ENCODE peak calls at places on chromosomes 16 and 17, in ten cellular contexts. One of them, this sample, is unnamed.

GRCh38 chr17:47707056-47707791 is 13.3 kb downstream of the TBKBP1 start:
- DNase-seq in colonic mucosa: no peak
- DNase-seq in CD8-positive, alpha-beta T cell: no peak
- DNase-seq in OCI-LY7: no peak
- DNase-seq in thoracic aorta: no peak
- DNase-seq in fibroblast of villous mesenchyme: no peak
- DNase-seq in tibial artery: no peak
- DNase-seq in lung: no peak
- DNase-seq in kidney epithelial cell: no peak
- DNase-seq in gastrocnemius medialis: no peak
- DNase-seq in this sample: no peak

GRCh38 chr16:4207683-4208528 is 34.0 kb downstream of the SRL start:
- DNase-seq in colonic mucosa: no peak
- DNase-seq in CD8-positive, alpha-beta T cell: no peak
- DNase-seq in OCI-LY7: no peak
- DNase-seq in thoracic aorta: no peak
- DNase-seq in fibroblast of villous mesenchyme: no peak
- DNase-seq in tibial artery: no peak
- DNase-seq in lung: no peak
- DNase-seq in kidney epithelial cell: no peak
- DNase-seq in gastrocnemius medialis: no peak
- DNase-seq in this sample: no peak

GRCh38 chr17:65370669-65371126 is 190.8 kb downstream of the AXIN2 start:
- DNase-seq in colonic mucosa: peak; percentile 92
- DNase-seq in CD8-positive, alpha-beta T cell: no peak
- DNase-seq in OCI-LY7: no peak
- DNase-seq in thoracic aorta: no peak
- DNase-seq in fibroblast of villous mesenchyme: peak; percentile 82
- DNase-seq in tibial artery: no peak
- DNase-seq in lung: peak; percentile 27
- DNase-seq in kidney epithelial cell: no peak
- DNase-seq in gastrocnemius medialis: no peak
- DNase-seq in this sample: no peak

GRCh38 chr17:19771971-19772630 is 24.0 kb upstream of the ALDH3A1 start:
- DNase-seq in colonic mucosa: no peak
- DNase-seq in CD8-positive, alpha-beta T cell: peak; percentile 6
- DNase-seq in OCI-LY7: no peak
- DNase-seq in thoracic aorta: no peak
- DNase-seq in fibroblast of villous mesenchyme: no peak
- DNase-seq in tibial artery: peak; percentile 43
- DNase-seq in lung: no peak
- DNase-seq in kidney epithelial cell: no peak
- DNase-seq in gastrocnemius medialis: no peak
- DNase-seq in this sample: no peak

GRCh38 chr17:4625181-4625601 is 16.3 kb downstream of the ALOX15 start:
- DNase-seq in colonic mucosa: no peak
- DNase-seq in CD8-positive, alpha-beta T cell: no peak
- DNase-seq in OCI-LY7: no peak
- DNase-seq in thoracic aorta: no peak
- DNase-seq in fibroblast of villous mesenchyme: peak; percentile 18
- DNase-seq in tibial artery: no peak
- DNase-seq in lung: no peak
- DNase-seq in kidney epithelial cell: no peak
- DNase-seq in gastrocnemius medialis: peak; percentile 54
- DNase-seq in this sample: no peak

GRCh38 chr17:1647802-1648581 is 1.7 kb downstream of the RILP start:
- DNase-seq in colonic mucosa: no peak
- DNase-seq in CD8-positive, alpha-beta T cell: no peak
- DNase-seq in OCI-LY7: no peak
- DNase-seq in thoracic aorta: no peak
- DNase-seq in fibroblast of villous mesenchyme: no peak
- DNase-seq in tibial artery: no peak
- DNase-seq in lung: peak; percentile 75
- DNase-seq in kidney epithelial cell: no peak
- DNase-seq in gastrocnemius medialis: peak; percentile 25
- DNase-seq in this sample: no peak

GRCh38 chr16:20915733-20916132 is 15.2 kb downstream of the LYRM1 start:
- DNase-seq in colonic mucosa: no peak
- DNase-seq in CD8-positive, alpha-beta T cell: no peak
- DNase-seq in OCI-LY7: no peak
- DNase-seq in thoracic aorta: no peak
- DNase-seq in fibroblast of villous mesenchyme: no peak
- DNase-seq in tibial artery: no peak
- DNase-seq in lung: no peak
- DNase-seq in kidney epithelial cell: no peak
- DNase-seq in gastrocnemius medialis: no peak
- DNase-seq in this sample: no peak

GRCh38 chr17:7215136-7215638 is 4.4 kb downstream of the DLG4 start:
- DNase-seq in colonic mucosa: no peak
- DNase-seq in CD8-positive, alpha-beta T cell: no peak
- DNase-seq in OCI-LY7: no peak
- DNase-seq in thoracic aorta: no peak
- DNase-seq in fibroblast of villous mesenchyme: no peak
- DNase-seq in tibial artery: no peak
- DNase-seq in lung: no peak
- DNase-seq in kidney epithelial cell: peak; percentile 70
- DNase-seq in gastrocnemius medialis: no peak
- DNase-seq in this sample: peak; percentile 68

DNA sequence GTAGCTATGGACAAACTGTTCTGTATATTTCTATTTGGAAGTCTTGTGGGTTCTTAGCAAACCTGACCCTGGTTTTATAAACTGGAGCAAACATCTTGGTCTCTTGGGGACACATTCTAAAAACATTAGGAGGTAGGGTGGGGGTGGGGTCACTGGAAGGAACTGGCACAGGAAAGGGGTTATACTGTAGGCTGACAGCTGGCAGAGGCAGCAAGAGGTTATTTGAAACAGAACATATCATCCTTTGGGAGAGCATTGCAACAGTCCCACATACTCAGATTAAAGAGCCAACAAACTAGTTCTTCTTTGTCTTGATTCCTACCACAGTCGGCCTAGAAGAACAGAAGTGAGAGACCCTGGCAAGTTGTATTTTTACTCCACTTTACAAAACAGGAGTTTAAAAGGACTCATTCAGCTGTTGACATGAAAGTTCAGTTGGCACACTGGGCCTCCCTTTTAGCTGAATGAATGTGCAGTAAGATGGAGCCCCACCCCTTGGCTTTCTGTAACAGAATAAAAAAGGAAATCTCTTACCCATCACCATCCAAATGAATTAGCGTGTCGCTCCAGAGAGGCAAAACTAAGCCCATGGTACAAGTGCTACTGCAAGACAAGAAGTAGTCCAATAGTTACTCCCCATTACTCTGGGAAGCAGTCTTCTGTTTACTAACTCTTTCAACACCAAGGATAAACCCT is 54.6 kb upstream of the CORO6 start:
- DNase-seq in colonic mucosa: no peak
- DNase-seq in CD8-positive, alpha-beta T cell: no peak
- DNase-seq in OCI-LY7: no peak
- DNase-seq in thoracic aorta: no peak
- DNase-seq in fibroblast of villous mesenchyme: peak; percentile 56
- DNase-seq in tibial artery: peak; percentile 78
- DNase-seq in lung: no peak
- DNase-seq in kidney epithelial cell: no peak
- DNase-seq in gastrocnemius medialis: peak; percentile 94
- DNase-seq in this sample: no peak
- H3K4me3 ChIP-seq in colonic mucosa: no peak overlapping the region
- H3K4me3 ChIP-seq in CD8-positive, alpha-beta T cell: no peak overlapping the region
- H3K4me3 ChIP-seq in OCI-LY7: no peak overlapping the region
- H3K4me3 ChIP-seq in thoracic aorta: no peak overlapping the region
- H3K4me3 ChIP-seq in fibroblast of villous mesenchyme: no peak overlapping the region
- H3K4me3 ChIP-seq in tibial artery: no peak overlapping the region
- H3K4me3 ChIP-seq in lung: no peak overlapping the region
- H3K4me3 ChIP-seq in kidney epithelial cell: no peak overlapping the region
- H3K4me3 ChIP-seq in gastrocnemius medialis: peak overlapping the region; percentile 41
- H3K4me3 ChIP-seq in this sample: no peak overlapping the region

DNA sequence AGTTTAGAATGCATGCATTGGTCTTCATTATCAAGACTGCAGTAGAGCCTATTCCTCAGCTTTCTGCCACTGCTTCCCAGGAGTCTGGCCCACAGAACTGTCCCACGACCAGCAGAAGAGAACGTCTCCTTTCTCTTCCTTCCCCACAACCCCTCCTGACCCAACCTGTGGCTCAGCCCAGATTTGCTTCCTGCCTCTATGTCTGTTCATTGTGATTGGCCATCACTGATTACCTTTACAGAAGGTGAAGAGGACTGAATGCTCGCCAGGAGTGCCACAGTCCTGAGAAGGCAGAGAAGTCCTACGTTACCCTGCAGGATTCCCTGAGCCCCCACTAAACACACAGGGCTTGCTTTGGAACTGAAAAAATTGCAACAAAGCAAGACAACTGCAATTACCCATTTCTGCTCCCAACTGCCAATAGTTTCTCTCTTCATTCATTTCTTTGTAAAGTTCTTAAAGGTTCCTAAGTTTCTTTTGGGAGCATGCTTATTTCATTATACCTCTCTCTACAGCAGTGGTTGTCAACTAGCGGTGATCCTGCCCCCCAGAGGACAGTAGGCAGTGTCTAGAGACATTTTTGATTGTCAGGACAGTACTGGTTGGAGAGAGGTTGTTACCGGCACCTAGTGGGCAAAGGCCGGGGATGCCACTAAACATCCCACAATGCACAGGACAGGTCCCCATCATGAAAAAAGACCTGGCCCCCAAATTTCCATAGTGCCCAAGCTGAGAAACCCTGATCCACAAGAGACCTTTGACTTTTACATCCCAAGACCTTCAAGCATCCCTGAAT is 4.5 kb upstream of the NAT9 start:
- DNase-seq in colonic mucosa: no peak
- DNase-seq in CD8-positive, alpha-beta T cell: no peak
- DNase-seq in OCI-LY7: peak; percentile 89
- DNase-seq in thoracic aorta: no peak
- DNase-seq in fibroblast of villous mesenchyme: no peak
- DNase-seq in tibial artery: no peak
- DNase-seq in lung: no peak
- DNase-seq in kidney epithelial cell: no peak
- DNase-seq in gastrocnemius medialis: no peak
- DNase-seq in this sample: no peak
- TF ChIP-seq CTCF in colonic mucosa: no peak
- TF ChIP-seq CTCF in CD8-positive, alpha-beta T cell: peak; percentile 18
- TF ChIP-seq CTCF in OCI-LY7: peak; percentile 100
- TF ChIP-seq CTCF in thoracic aorta: no peak
- TF ChIP-seq CTCF in fibroblast of villous mesenchyme: peak; percentile 40
- TF ChIP-seq CTCF in tibial artery: no peak
- TF ChIP-seq CTCF in lung: no peak
- TF ChIP-seq CTCF in kidney epithelial cell: peak; percentile 42
- TF ChIP-seq CTCF in gastrocnemius medialis: no peak
- TF ChIP-seq CTCF in this sample: peak; percentile 77

GRCh38 chr16:30757316-30757715 is 4.5 kb downstream of the CFAP119 start:
- DNase-seq in colonic mucosa: no peak
- DNase-seq in CD8-positive, alpha-beta T cell: no peak
- DNase-seq in OCI-LY7: no peak
- DNase-seq in thoracic aorta: no peak
- DNase-seq in fibroblast of villous mesenchyme: no peak
- DNase-seq in tibial artery: no peak
- DNase-seq in lung: no peak
- DNase-seq in kidney epithelial cell: no peak
- DNase-seq in gastrocnemius medialis: no peak
- DNase-seq in this sample: no peak

GRCh38 chr16:30756781-30757100 is 5.1 kb downstream of the CFAP119 start:
- DNase-seq in colonic mucosa: no peak
- DNase-seq in CD8-positive, alpha-beta T cell: no peak
- DNase-seq in OCI-LY7: no peak
- DNase-seq in thoracic aorta: no peak
- DNase-seq in fibroblast of villous mesenchyme: no peak
- DNase-seq in tibial artery: no peak
- DNase-seq in lung: no peak
- DNase-seq in kidney epithelial cell: no peak
- DNase-seq in gastrocnemius medialis: no peak
- DNase-seq in this sample: no peak

GRCh38 chr16:30760160-30760559 is 1.7 kb downstream of the CFAP119 start:
- DNase-seq in colonic mucosa: no peak
- DNase-seq in CD8-positive, alpha-beta T cell: no peak
- DNase-seq in OCI-LY7: no peak
- DNase-seq in thoracic aorta: no peak
- DNase-seq in fibroblast of villous mesenchyme: no peak
- DNase-seq in tibial artery: no peak
- DNase-seq in lung: no peak
- DNase-seq in kidney epithelial cell: no peak
- DNase-seq in gastrocnemius medialis: peak; percentile 11
- DNase-seq in this sample: no peak

GRCh38 chr16:30760577-30761426 is 1.1 kb downstream of the CFAP119 start:
- DNase-seq in colonic mucosa: no peak
- DNase-seq in CD8-positive, alpha-beta T cell: no peak
- DNase-seq in OCI-LY7: no peak
- DNase-seq in thoracic aorta: no peak
- DNase-seq in fibroblast of villous mesenchyme: no peak
- DNase-seq in tibial artery: no peak
- DNase-seq in lung: no peak
- DNase-seq in kidney epithelial cell: no peak
- DNase-seq in gastrocnemius medialis: no peak
- DNase-seq in this sample: no peak

GRCh38 chr16:30758988-30759461 is 2.8 kb downstream of the CFAP119 start:
- DNase-seq in colonic mucosa: no peak
- DNase-seq in CD8-positive, alpha-beta T cell: no peak
- DNase-seq in OCI-LY7: peak; percentile 42
- DNase-seq in thoracic aorta: no peak
- DNase-seq in fibroblast of villous mesenchyme: no peak
- DNase-seq in tibial artery: no peak
- DNase-seq in lung: no peak
- DNase-seq in kidney epithelial cell: no peak
- DNase-seq in gastrocnemius medialis: peak; percentile 16
- DNase-seq in this sample: no peak
- H3K4me3 ChIP-seq in colonic mucosa: no peak overlapping the region
- H3K4me3 ChIP-seq in CD8-positive, alpha-beta T cell: no peak overlapping the region
- H3K4me3 ChIP-seq in OCI-LY7: no peak overlapping the region
- H3K4me3 ChIP-seq in thoracic aorta: no peak overlapping the region
- H3K4me3 ChIP-seq in fibroblast of villous mesenchyme: no peak overlapping the region
- H3K4me3 ChIP-seq in tibial artery: no peak overlapping the region
- H3K4me3 ChIP-seq in lung: no peak overlapping the region
- H3K4me3 ChIP-seq in kidney epithelial cell: no peak overlapping the region
- H3K4me3 ChIP-seq in gastrocnemius medialis: no peak overlapping the region
- H3K4me3 ChIP-seq in this sample: no peak overlapping the region

DNA sequence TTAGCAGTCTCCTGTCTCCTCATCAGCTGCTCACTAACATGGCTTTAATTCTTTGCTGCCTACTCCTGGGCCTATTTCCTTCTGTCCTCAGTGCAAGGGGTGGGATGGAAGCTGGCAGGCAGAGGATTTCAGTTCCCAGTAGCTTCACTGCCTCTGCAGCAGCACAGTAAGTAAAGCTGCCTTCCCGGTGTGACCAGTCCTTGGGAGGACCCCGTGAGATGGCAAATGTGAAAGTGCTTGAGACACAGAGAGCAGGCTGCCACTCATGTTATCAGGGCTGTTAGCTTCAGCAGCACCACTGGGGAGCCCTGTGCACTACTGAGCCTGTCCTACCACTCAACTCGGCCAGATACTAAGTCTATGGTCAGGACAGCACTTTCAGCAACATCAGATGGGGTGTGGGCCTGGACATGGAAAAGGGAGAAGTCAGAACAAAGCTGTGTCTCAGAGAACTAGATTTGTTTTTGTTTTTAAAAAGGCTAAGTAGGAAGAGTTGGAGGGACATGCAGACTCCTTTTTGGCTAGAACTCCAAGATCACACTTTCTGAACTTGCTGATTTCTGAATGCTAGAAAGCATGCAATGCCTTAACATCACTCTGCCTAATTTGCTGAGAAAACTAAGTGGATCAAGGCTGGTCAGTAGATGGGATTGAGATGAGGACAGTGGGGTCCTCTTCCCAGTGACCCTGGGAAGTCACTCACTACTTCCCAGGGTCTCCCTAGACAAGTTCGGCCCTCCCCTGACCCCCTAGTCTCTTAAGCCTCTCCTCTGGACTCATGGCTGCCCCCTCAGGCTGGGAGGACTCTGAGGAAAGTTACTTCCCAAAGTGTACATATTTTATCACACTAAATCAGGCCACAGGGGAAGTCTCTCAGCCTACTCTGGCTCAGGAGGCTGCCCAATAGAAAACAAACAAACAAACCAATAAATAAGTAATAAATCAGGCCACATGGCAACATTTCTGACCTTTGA is 1.1 kb downstream of the ACSF2 start:
- DNase-seq in colonic mucosa: peak; percentile 54
- DNase-seq in CD8-positive, alpha-beta T cell: no peak
- DNase-seq in OCI-LY7: peak; percentile 73
- DNase-seq in thoracic aorta: no peak
- DNase-seq in fibroblast of villous mesenchyme: peak; percentile 33
- DNase-seq in tibial artery: no peak
- DNase-seq in lung: peak; percentile 41
- DNase-seq in kidney epithelial cell: no peak
- DNase-seq in gastrocnemius medialis: peak; percentile 61
- DNase-seq in this sample: no peak
- TF ChIP-seq CTCF in colonic mucosa: no peak
- TF ChIP-seq CTCF in CD8-positive, alpha-beta T cell: no peak
- TF ChIP-seq CTCF in OCI-LY7: peak; percentile 88
- TF ChIP-seq CTCF in thoracic aorta: peak; percentile 9
- TF ChIP-seq CTCF in fibroblast of villous mesenchyme: peak; percentile 9
- TF ChIP-seq CTCF in tibial artery: no peak
- TF ChIP-seq CTCF in lung: no peak
- TF ChIP-seq CTCF in kidney epithelial cell: peak; percentile 46
- TF ChIP-seq CTCF in gastrocnemius medialis: peak; percentile 16
- TF ChIP-seq CTCF in this sample: peak; percentile 55

This sample was measured in epithelial cell of proximal tubule.